ENCODE peak calls at places on chromosomes 5 and 9, in four cellular contexts. S is GDM1, Z is HEK293T, Y is smooth muscle cell of the brain vasculature. K is an unnamed sample.
A peak's percentile ranks its signal among the peaks of the same experiment; 100 is the strongest.

GRCh38 chr9:106860731-106861584 is 2.0 kb upstream of the ZNF462 start:
- DNase-seq in S (no peak), Z (peak; percentile 8), Y (no peak), K (peak; percentile 27)

GRCh38 chr5:179343902-179344300 is 1.4 kb downstream of the ADAMTS2 start:
- DNase-seq in S (no peak), Z (peak; percentile 59), Y (no peak), K (peak; percentile 55)

GRCh38 chr5:140321796-140322195 is 18.9 kb upstream of the PFDN1 start:
- DNase-seq in S (no peak), Z (no peak), Y (no peak), K (no peak)

GRCh38 chr5:19874811-19875210 is 113.2 kb downstream of the CDH18 start:
- DNase-seq in S (no peak), Z (no peak), Y (no peak), K (no peak)

GRCh38 chr5:80516826-80517225 is 28.9 kb downstream of the FAM151B start:
- DNase-seq in S (no peak), Z (peak; percentile 14), Y (no peak), K (no peak)

GRCh38 chr5:7169240-7169878 is 226.6 kb upstream of the ADCY2 start:
- DNase-seq in S (no peak), Z (no peak), Y (no peak), K (no peak)

GRCh38 chr9:126514037-126514821 is 99.5 kb upstream of the LMX1B start:
- DNase-seq in S (no peak), Z (peak; percentile 84), Y (no peak), K (peak; percentile 85)

GRCh38 chr9:18114559-18114958 is 359.4 kb upstream of the ADAMTSL1 start:
- DNase-seq in S (no peak), Z (no peak), Y (no peak), K (no peak)

GRCh38 chr5:88683506-88684135 is 199.4 kb downstream of the MEF2C start:
- DNase-seq in S (no peak), Z (no peak), Y (no peak), K (no peak)

GRCh38 chr5:141840826-141841360 is 37.3 kb downstream of the PCDH1 start:
- DNase-seq in S (no peak), Z (no peak), Y (no peak), K (no peak)

GRCh38 chr5:54895816-54896341 is 89.5 kb downstream of the ESM1 start:
- DNase-seq in S (peak; percentile 4), Z (peak; percentile 34), Y (no peak), K (no peak)

GRCh38 chr5:125257057-125257970 is 510.9 kb upstream of the ZNF608 start:
- DNase-seq in S (no peak), Z (peak; percentile 32), Y (no peak), K (no peak)

GRCh38 chr5:56377573-56377972 is 144.4 kb upstream of the ANKRD55 start:
- DNase-seq in S (no peak), Z (no peak), Y (no peak), K (no peak)

GRCh38 chr5:132750471-132751230 is 3.4 kb downstream of the CCNI2 start:
- DNase-seq in S (no peak), Z (peak; percentile 3), Y (no peak), K (no peak)

GRCh38 chr9:73152445-73152844 is 780 bp downstream of the ANXA1 start:
- DNase-seq in S (no peak), Z (no peak), Y (no peak), K (no peak)

GRCh38 chr5:65873181-65873580 is 53.2 kb upstream of the ERBIN start:
- DNase-seq in S (no peak), Z (no peak), Y (no peak), K (no peak)

GRCh38 chr9:124267271-124267807 is 9.6 kb downstream of the NEK6 start:
- DNase-seq in S (peak; percentile 43), Z (no peak), Y (no peak), K (no peak)

GRCh38 chr9:122347348-122348287 is 23.2 kb upstream of the PTGS1 start:
- DNase-seq in S (no peak), Z (no peak), Y (no peak), K (no peak)

GRCh38 chr5:160209917-160210316 is 19.4 kb upstream of the FABP6 start:
- DNase-seq in S (no peak), Z (no peak), Y (no peak), K (no peak)

GRCh38 chr5:150515446-150515845 is 7.5 kb downstream of the NDST1 start:
- DNase-seq in S (no peak), Z (no peak), Y (no peak), K (no peak)

GRCh38 chr9:123416171-123416570 is 60.2 kb downstream of the CRB2 start:
- DNase-seq in S (no peak), Z (no peak), Y (no peak), K (no peak)

GRCh38 chr5:38660194-38660668 is 103.8 kb upstream of the LIFR start:
- DNase-seq in S (no peak), Z (peak; percentile 63), Y (no peak), K (no peak)

GRCh38 chr5:163248856-163249255 is 188.5 kb upstream of the CCNG1 start:
- DNase-seq in S (no peak), Z (no peak), Y (no peak), K (no peak)

GRCh38 chr5:55320571-55320970 is 12.8 kb downstream of the MTREX start:
- DNase-seq in S (no peak), Z (no peak), Y (no peak), K (no peak)

GRCh38 chr5:172303090-172303995 is 19.8 kb upstream of the UBTD2 start:
- DNase-seq in S (no peak), Z (no peak), Y (no peak), K (no peak)

GRCh38 chr9:129351642-129352151 is 173.6 kb upstream of the IER5L start:
- DNase-seq in S (no peak), Z (no peak), Y (no peak), K (no peak)

GRCh38 chr9:137027369-137028012 is 546 bp downstream of the ABCA2 start:
- DNase-seq in S (no peak), Z (peak; percentile 33), Y (no peak), K (peak; percentile 28)

GRCh38 chr5:154465169-154465568 is 12.9 kb downstream of the HAND1 start:
- DNase-seq in S (no peak), Z (no peak), Y (no peak), K (no peak)

GRCh38 chr5:160048131-160048530 is 39.2 kb downstream of the TTC1 start:
- DNase-seq in S (no peak), Z (no peak), Y (no peak), K (no peak)

GRCh38 chr5:137039939-137040515 is 459.1 kb downstream of the SPOCK1 start:
- DNase-seq in S (no peak), Z (no peak), Y (no peak), K (no peak)

GRCh38 chr5:127311349-127311748 is 20.8 kb downstream of the MEGF10 start:
- DNase-seq in S (no peak), Z (no peak), Y (no peak), K (no peak)

GRCh38 chr5:14148890-14149671 is 5.9 kb downstream of the TRIO start:
- DNase-seq in S (no peak), Z (no peak), Y (no peak), K (no peak)

GRCh38 chr5:41831155-41831554 is 39.1 kb downstream of the OXCT1 start:
- DNase-seq in S (no peak), Z (no peak), Y (no peak), K (no peak)

GRCh38 chr5:111596705-111597104 is 84.4 kb upstream of the STARD4 start:
- DNase-seq in S (no peak), Z (no peak), Y (no peak), K (no peak)

GRCh38 chr9:69132391-69132790 is 41.7 kb upstream of the TJP2 start:
- DNase-seq in S (no peak), Z (no peak), Y (no peak), K (no peak)

GRCh38 chr5:150641006-150641570 is 628 bp downstream of the SYNPO start:
- DNase-seq in S (no peak), Z (no peak), Y (no peak), K (no peak)